ENCODE peak calls at places on chromosomes 1 and 21, in seven cellular contexts. I, C, G, T, Y, M and E are unnamed samples.

GRCh38 chr1:46174448-46175231 is at the start of gene TSPAN1:
- DNase-seq in T (no peak), M (peak), I (no peak), C (no peak), G (peak), Y (peak), E (no peak)

GRCh38 chr1:156648951-156649350 is 7.0 kb downstream of the BCAN start:
- DNase-seq in G (peak), M (no peak), I (no peak), T (no peak), C (no peak), Y (no peak), E (no peak)

GRCh38 chr1:121458291-121459048 is 273.7 kb downstream of the SRGAP2C start:
- DNase-seq in Y (no peak), C (peak), M (no peak), I (peak), G (no peak), T (no peak), E (no peak)

GRCh38 chr1:220487297-220487820 is 40.6 kb upstream of the MARK1 start:
- DNase-seq in I (peak), G (peak), M (peak), Y (no peak), C (no peak), T (peak), E (no peak)

GRCh38 chr21:33070921-33071877 is 1.3 kb downstream of the OLIG1 start:
- DNase-seq in I (peak), M (no peak), G (peak), T (no peak), C (peak), Y (no peak), E (no peak)

GRCh38 chr1:159800177-159800935 is 1.8 kb upstream of the FCRL6 start:
- DNase-seq in Y (no peak), T (no peak), C (no peak), I (no peak), G (peak), M (no peak), E (no peak)

GRCh38 chr1:207968521-207968944 is 57.6 kb upstream of the CD34 start:
- DNase-seq in I (no peak), T (no peak), Y (no peak), M (no peak), G (no peak), C (no peak), E (no peak)

GRCh38 chr1:12475158-12475934 is 142.7 kb downstream of the DHRS3 start:
- DNase-seq in T (no peak), Y (no peak), I (peak), G (no peak), C (no peak), M (no peak), E (no peak)

GRCh38 chr1:188668083-188668482 is 1809.6 kb downstream of the BRINP3 start:
- DNase-seq in C (no peak), G (no peak), Y (no peak), T (no peak), I (no peak), M (no peak), E (no peak)

GRCh38 chr1:58035523-58035922 is 511.0 kb downstream of the OMA1 start:
- DNase-seq in M (no peak), Y (no peak), G (no peak), I (no peak), C (no peak), T (no peak), E (no peak)

GRCh38 chr1:2179283-2180013 is 15.1 kb downstream of the FAAP20 start:
- DNase-seq in C (no peak), Y (no peak), I (peak), M (no peak), G (no peak), T (peak), E (no peak)

GRCh38 chr1:108646661-108647269 is 14.1 kb downstream of the HENMT1 start:
- DNase-seq in Y (peak), T (no peak), M (peak), C (peak), I (peak), G (peak), E (no peak)

GRCh38 chr1:15283500-15283899 is 36.5 kb downstream of the FHAD1 start:
- DNase-seq in I (no peak), M (no peak), C (no peak), G (peak), Y (no peak), T (peak), E (no peak)

GRCh38 chr1:117389284-117389683 is 22.0 kb downstream of the MAN1A2 start:
- DNase-seq in M (no peak), T (no peak), G (no peak), C (no peak), Y (no peak), I (peak), E (no peak)

GRCh38 chr1:212161231-212161781 is 123.9 kb upstream of the PPP2R5A start:
- DNase-seq in T (no peak), M (peak), I (no peak), G (peak), Y (peak), C (no peak), E (no peak)

GRCh38 chr1:234612352-234613127 is 2.6 kb upstream of the IRF2BP2 start:
- DNase-seq in M (peak), T (peak), Y (peak), G (peak), I (peak), C (peak), E (no peak)

GRCh38 chr1:203661572-203661971 is 34.9 kb downstream of the ATP2B4 start:
- DNase-seq in T (no peak), Y (no peak), M (no peak), C (no peak), G (no peak), I (no peak), E (no peak)

GRCh38 chr1:12184008-12184681 is 17.4 kb downstream of the TNFRSF1B start:
- DNase-seq in I (peak), Y (peak), C (no peak), M (peak), T (no peak), G (peak), E (no peak)

GRCh38 chr1:47571161-47571560 is 133.3 kb downstream of the FOXD2 start:
- DNase-seq in T (no peak), Y (no peak), M (no peak), I (no peak), C (no peak), G (no peak), E (no peak)

GRCh38 chr1:148362141-148362929 is 120.8 kb downstream of the PPIAL4G start:
- DNase-seq in T (no peak), C (no peak), M (no peak), G (peak), Y (no peak), I (peak), E (no peak)

GRCh38 chr21:25639167-25639921 is at the start of gene JAM2:
- DNase-seq in C (no peak), T (peak), G (peak), I (peak), Y (peak), M (no peak), E (no peak)

GRCh38 chr1:229941160-229941559 is 125.9 kb upstream of the GALNT2 start:
- DNase-seq in T (no peak), M (no peak), Y (no peak), I (no peak), C (no peak), G (no peak), E (no peak)

GRCh38 chr1:221794079-221794670 is 52.3 kb upstream of the DUSP10 start:
- DNase-seq in G (peak), T (no peak), M (no peak), I (no peak), Y (no peak), C (no peak), E (no peak)

GRCh38 chr1:89454845-89455521 is 69.6 kb upstream of the LRRC8B start:
- DNase-seq in C (no peak), I (peak), G (peak), M (no peak), Y (peak), T (peak), E (peak)

GRCh38 chr1:7366286-7366954 is 404.7 kb upstream of the VAMP3 start:
- DNase-seq in Y (no peak), I (no peak), T (peak), M (no peak), G (no peak), C (no peak), E (no peak)

GRCh38 chr21:33071878-33072306 is 2.0 kb downstream of the OLIG1 start:
- DNase-seq in G (peak), C (no peak), Y (no peak), M (no peak), T (no peak), I (peak), E (no peak)

GRCh38 chr1:200907611-200908097 is 13.0 kb downstream of the INAVA start:
- DNase-seq in T (no peak), I (no peak), M (peak), Y (no peak), G (no peak), C (no peak), E (no peak)

GRCh38 chr1:179876289-179876715 is 1.3 kb downstream of the TOR1AIP2 start:
- DNase-seq in G (peak), I (no peak), M (no peak), C (no peak), T (no peak), Y (no peak), E (no peak)

GRCh38 chr21:44763451-44764318 is 37.9 kb downstream of the UBE2G2 start:
- DNase-seq in I (no peak), Y (no peak), C (no peak), T (no peak), G (no peak), M (no peak), E (no peak)

GRCh38 chr1:2311184-2312032 is 79.9 kb downstream of the MORN1 start:
- DNase-seq in C (no peak), M (no peak), T (peak), G (peak), Y (peak), I (peak), E (peak)

GRCh38 chr1:71448444-71448843 is 367.6 kb upstream of the ZRANB2 start:
- DNase-seq in G (no peak), M (no peak), C (no peak), Y (no peak), T (no peak), I (no peak), E (no peak)

GRCh38 chr1:111602974-111603373 is 16.6 kb upstream of the RAP1A start:
- DNase-seq in M (no peak), T (no peak), G (no peak), I (no peak), C (no peak), Y (no peak), E (no peak)

GRCh38 chr1:187893471-187893870 is 1064.7 kb downstream of the PLA2G4A start:
- DNase-seq in T (no peak), C (no peak), M (no peak), Y (no peak), I (no peak), G (no peak), E (no peak)

GRCh38 chr1:11690669-11691301 is 725 bp upstream of the DRAXIN start:
- DNase-seq in G (no peak), M (no peak), Y (no peak), T (peak), C (no peak), I (peak), E (no peak)

GRCh38 chr1:5296135-5296930 is 641.9 kb downstream of the AJAP1 start:
- DNase-seq in M (no peak), Y (no peak), I (no peak), C (no peak), G (no peak), T (no peak), E (no peak)

GRCh38 chr1:208089971-208090755 is 154.0 kb downstream of the PLXNA2 start:
- DNase-seq in M (no peak), G (peak), I (peak), Y (peak), T (no peak), C (no peak), E (no peak)

GRCh38 chr1:172342584-172343245 is 77.8 kb upstream of the C1orf105 start:
- DNase-seq in G (no peak), M (no peak), I (peak), Y (no peak), T (no peak), C (no peak), E (no peak)